ENCODE peak calls at places on chromosomes 16 and 17, in six cellular contexts. S is kidney glomerular epithelial cell; L is activated CD4-positive, alpha-beta T cell treated with anti-CD3 and anti-CD28 coated beads, Interleukin-2, amount 50 U/mL, for 48 hours; F is stimulated activated CD4-positive, alpha-beta T cell treated with anti-CD3 and anti-CD28 coated beads, Interleukin-15, amount 100 ng/mL, for 1 hour; M is activated CD8-positive, alpha-beta memory T cell treated with anti-CD3 and anti-CD28 coated beads for 1 hour; Y is foreskin fibroblast. H is an unnamed sample.

GRCh38 chr16:11650641-11651591 is 17.3 kb upstream of the SNN start:
- DNase-seq in S (no peak), L (no peak), F (no peak), M (no peak), Y (no peak), H (peak)

GRCh38 chr16:88482630-88483391 is 29.7 kb downstream of the ZFPM1 start:
- DNase-seq in S (no peak), L (no peak), F (no peak), M (no peak), Y (no peak), H (no peak)

GRCh38 chr17:74690409-74690825 is 22.3 kb downstream of the CD300LF start:
- DNase-seq in S (no peak), L (no peak), F (no peak), M (no peak), Y (no peak), H (peak)

GRCh38 chr17:68987966-68988365 is 32.8 kb upstream of the ABCA8 start:
- DNase-seq in S (no peak), L (no peak), F (no peak), M (no peak), Y (no peak), H (no peak)

GRCh38 chr17:67520282-67520906 is 143.3 kb downstream of the PITPNC1 start:
- DNase-seq in S (no peak), L (no peak), F (no peak), M (no peak), Y (peak), H (peak)

GRCh38 chr16:88657371-88657770 is 5.5 kb downstream of the MVD start:
- DNase-seq in S (no peak), L (no peak), F (no peak), M (no peak), Y (no peak), H (peak)

GRCh38 chr16:85266857-85267256 is 154.6 kb upstream of the CIBAR2 start:
- DNase-seq in S (no peak), L (no peak), F (no peak), M (no peak), Y (peak), H (no peak)

GRCh38 chr17:12940699-12941098 is 77.1 kb downstream of the ELAC2 start:
- DNase-seq in S (no peak), L (no peak), F (no peak), M (no peak), Y (no peak), H (no peak)

GRCh38 chr17:60525347-60525623 is 757 bp downstream of the APPBP2 start:
- DNase-seq in S (peak), L (peak), F (no peak), M (no peak), Y (peak), H (peak)

GRCh38 chr16:26735521-26735920 is 331.2 kb upstream of the C16orf82 start:
- DNase-seq in S (no peak), L (no peak), F (no peak), M (no peak), Y (no peak), H (no peak)

GRCh38 chr17:68600123-68600880 is 865 bp downstream of the FAM20A start:
- DNase-seq in S (no peak), L (peak), F (no peak), M (no peak), Y (peak), H (peak)

GRCh38 chr17:65918921-65919546 is 272.9 kb downstream of the CEP112 start:
- DNase-seq in S (no peak), L (no peak), F (no peak), M (no peak), Y (peak), H (no peak)

GRCh38 chr16:5560084-5560483 is 462.5 kb upstream of the EEF2KMT start:
- DNase-seq in S (no peak), L (no peak), F (no peak), M (no peak), Y (no peak), H (no peak)

GRCh38 chr16:4510131-4510530 is 28.4 kb downstream of the CDIP1 start:
- DNase-seq in S (no peak), L (no peak), F (no peak), M (no peak), Y (no peak), H (peak)

GRCh38 chr17:28366605-28367004 is 1.6 kb upstream of the SEBOX start:
- DNase-seq in S (no peak), L (no peak), F (no peak), M (no peak), Y (no peak), H (peak)

GRCh38 chr16:84308120-84308519 is 13.4 kb downstream of the WFDC1 start:
- DNase-seq in S (no peak), L (peak), F (no peak), M (no peak), Y (peak), H (peak)

H was measured in osteoblast.